ENCODE peak calls at places on chromosomes 11 and 22, in six cellular contexts. V is GM10248, Q is Panc1, Y is PC-3, X is GM23338, P is tibial nerve. B is an unnamed sample.

GRCh38 chr22:44365832-44366231 is 53.1 kb upstream of the SHISAL1 start:
- DNase-seq in V (no peak), Q (no peak), Y (no peak), X (no peak), P (no peak), B (no peak)

GRCh38 chr11:102882389-102883024 is 7.7 kb upstream of the MMP12 start:
- DNase-seq in V (peak; percentile 12), Q (no peak), Y (no peak), X (no peak), P (no peak), B (peak; percentile 8)

GRCh38 chr11:100581318-100581717 is 105.8 kb upstream of the ARHGAP42 start:
- DNase-seq in V (no peak), Q (no peak), Y (peak; percentile 51), X (no peak), P (no peak), B (no peak)

GRCh38 chr11:95968585-95968984 is 44.7 kb upstream of the MTMR2 start:
- DNase-seq in V (no peak), Q (no peak), Y (peak; percentile 56), X (no peak), P (no peak), B (no peak)

GRCh38 chr11:70942593-70942992 is 309.8 kb downstream of the SHANK2 start:
- DNase-seq in V (no peak), Q (no peak), Y (no peak), X (peak; percentile 32), P (no peak), B (no peak)

GRCh38 chr22:42856179-42856864 is 751 bp downstream of the ARFGAP3 start:
- DNase-seq in V (no peak), Q (no peak), Y (no peak), X (peak; percentile 55), P (peak; percentile 33), B (no peak)

GRCh38 chr11:121958978-121959340 is 157.1 kb downstream of the BLID start:
- DNase-seq in V (no peak), Q (no peak), Y (no peak), X (no peak), P (no peak), B (no peak)

GRCh38 chr11:47617417-47617809 is 23.2 kb upstream of the C1QTNF4 start:
- DNase-seq in V (no peak), Q (no peak), Y (peak; percentile 37), X (no peak), P (no peak), B (no peak)

GRCh38 chr11:45655831-45656230 is 9.6 kb downstream of the CHST1 start:
- DNase-seq in V (no peak), Q (no peak), Y (no peak), X (no peak), P (no peak), B (no peak)

GRCh38 chr22:50621948-50622722 is 5.8 kb downstream of the ARSA start:
- DNase-seq in V (peak; percentile 29), Q (no peak), Y (peak; percentile 11), X (no peak), P (no peak), B (peak; percentile 37)

GRCh38 chr11:2800655-2801531 is 84.7 kb downstream of the CDKN1C start:
- DNase-seq in V (no peak), Q (no peak), Y (no peak), X (no peak), P (no peak), B (no peak)

GRCh38 chr22:30432096-30432495 is 6.5 kb downstream of the MTFP1 start:
- DNase-seq in V (no peak), Q (no peak), Y (no peak), X (no peak), P (no peak), B (no peak)

GRCh38 chr11:32586576-32587190 is 3.1 kb downstream of the EIF3M start:
- DNase-seq in V (no peak), Q (no peak), Y (peak; percentile 55), X (peak; percentile 27), P (no peak), B (no peak)

GRCh38 chr11:119293461-119293860 is 23.5 kb downstream of the MCAM start:
- DNase-seq in V (no peak), Q (no peak), Y (no peak), X (no peak), P (no peak), B (no peak)

GRCh38 chr11:7548659-7549283 is 35.0 kb downstream of the PPFIBP2 start:
- DNase-seq in V (peak; percentile 58), Q (no peak), Y (peak; percentile 52), X (peak; percentile 87), P (no peak), B (peak; percentile 52)

GRCh38 chr22:19121631-19122142 is 525 bp downstream of the DGCR2 start:
- DNase-seq in V (peak; percentile 52), Q (no peak), Y (peak; percentile 22), X (peak; percentile 70), P (peak; percentile 21), B (peak; percentile 63)

DNA sequence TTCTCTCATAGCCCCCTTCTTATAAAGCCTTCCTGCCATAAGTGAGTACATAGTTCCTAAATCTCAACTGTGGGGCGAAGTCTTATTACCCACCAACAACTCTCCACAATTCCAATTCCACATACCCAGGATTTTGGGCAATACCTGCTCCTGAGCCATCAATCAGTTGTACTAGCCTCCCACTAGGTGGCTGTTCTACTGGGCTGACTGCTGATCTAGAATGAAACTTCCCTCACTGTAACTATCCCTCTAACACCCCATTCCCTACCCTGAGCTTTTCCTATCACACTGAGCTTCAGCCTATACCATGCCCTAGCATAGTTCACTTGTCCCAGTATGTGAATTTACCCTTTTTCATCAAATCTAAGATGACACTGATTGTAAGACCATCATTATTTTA is 52.5 kb downstream of the RRAS2 start:
- DNase-seq in V (no peak), Q (no peak), Y (peak; percentile 30), X (peak; percentile 72), P (no peak), B (no peak)
- TF ChIP-seq CTCF in V (no peak), Q (peak; percentile 36), Y (peak; percentile 41), X (peak; percentile 54), P (no peak), B (no peak)

DNA sequence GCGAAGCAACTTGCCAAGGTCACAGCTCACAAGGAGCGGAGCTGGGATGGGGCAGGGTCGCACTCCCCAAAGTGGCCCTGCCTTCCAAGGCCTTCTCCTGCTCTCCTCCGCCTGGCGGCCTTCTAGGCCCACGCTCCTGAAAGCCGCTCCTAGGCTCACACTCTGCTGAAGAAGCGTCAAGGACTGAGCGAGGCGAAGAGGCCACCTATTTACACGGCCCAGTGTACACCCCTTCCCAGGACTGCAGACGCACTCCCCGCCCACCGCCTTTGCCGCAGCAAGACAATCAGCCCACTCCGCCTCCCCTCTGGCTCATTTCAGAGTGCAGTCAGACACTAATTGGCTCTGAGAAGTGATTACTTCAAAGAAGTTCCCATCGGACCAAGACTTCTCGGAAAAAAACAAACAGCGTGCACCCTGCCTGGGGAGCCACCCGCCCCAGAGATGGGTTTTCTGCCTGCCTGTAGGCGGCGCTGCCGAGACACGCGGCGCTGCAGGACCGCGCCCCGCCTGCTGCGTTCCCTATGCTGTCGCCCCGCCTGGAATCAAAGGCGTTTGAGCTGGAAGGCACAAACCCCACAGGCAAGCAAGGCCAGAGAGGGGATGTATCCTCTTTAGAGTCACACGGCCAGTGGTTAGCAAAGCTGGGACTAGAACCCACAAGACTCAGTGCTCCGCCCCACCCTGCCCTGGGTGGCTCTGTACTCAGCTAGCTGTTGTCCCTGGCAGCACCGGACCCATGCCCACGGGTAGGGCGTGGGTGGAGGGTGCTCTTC is 414.8 kb downstream of the BUD13 start:
- DNase-seq in V (peak; percentile 37), Q (no peak), Y (no peak), X (peak; percentile 93), P (no peak), B (no peak)
- TF ChIP-seq CTCF in V (peak; percentile 26), Q (peak; percentile 60), Y (peak; percentile 32), X (peak; percentile 98), P (peak; percentile 24), B (peak; percentile 65)

GRCh38 chr11:124867700-124868099 is 2.5 kb downstream of the ROBO3 start:
- DNase-seq in V (peak; percentile 59), Q (no peak), Y (peak; percentile 64), X (peak; percentile 74), P (no peak), B (peak; percentile 81)

GRCh38 chr11:124864176-124864891 is 898 bp upstream of the ROBO3 start:
- DNase-seq in V (no peak), Q (no peak), Y (no peak), X (no peak), P (no peak), B (no peak)

GRCh38 chr11:124865181-124865901 is at the start of gene ROBO3:
- DNase-seq in V (no peak), Q (no peak), Y (no peak), X (peak; percentile 50), P (no peak), B (no peak)

GRCh38 chr11:124864892-124865180 is 396 bp upstream of the ROBO3 start:
- DNase-seq in V (no peak), Q (no peak), Y (no peak), X (no peak), P (no peak), B (no peak)

GRCh38 chr11:124865902-124866851 is 945 bp downstream of the ROBO3 start:
- DNase-seq in V (peak; percentile 78), Q (no peak), Y (peak; percentile 30), X (peak; percentile 69), P (no peak), B (peak; percentile 84)
- TF ChIP-seq CTCF in V (peak; percentile 50), Q (peak; percentile 95), Y (peak; percentile 74), X (peak; percentile 75), P (peak; percentile 88), B (peak; percentile 50)

GRCh38 chr11:125892071-125892470 is 4.6 kb downstream of the HYLS1 start:
- DNase-seq in V (no peak), Q (peak; percentile 67), Y (peak; percentile 97), X (no peak), P (no peak), B (no peak)

GRCh38 chr11:125886997-125887372 is 483 bp upstream of the HYLS1 start:
- DNase-seq in V (peak; percentile 27), Q (no peak), Y (peak; percentile 63), X (peak; percentile 70), P (peak; percentile 11), B (peak; percentile 38)

GRCh38 chr11:125890447-125891100 is 3.1 kb downstream of the HYLS1 start:
- DNase-seq in V (no peak), Q (no peak), Y (peak; percentile 45), X (no peak), P (no peak), B (no peak)

GRCh38 chr11:125883375-125883774 is 4.1 kb upstream of the HYLS1 start:
- DNase-seq in V (no peak), Q (no peak), Y (peak; percentile 69), X (no peak), P (no peak), B (no peak)

DNA sequence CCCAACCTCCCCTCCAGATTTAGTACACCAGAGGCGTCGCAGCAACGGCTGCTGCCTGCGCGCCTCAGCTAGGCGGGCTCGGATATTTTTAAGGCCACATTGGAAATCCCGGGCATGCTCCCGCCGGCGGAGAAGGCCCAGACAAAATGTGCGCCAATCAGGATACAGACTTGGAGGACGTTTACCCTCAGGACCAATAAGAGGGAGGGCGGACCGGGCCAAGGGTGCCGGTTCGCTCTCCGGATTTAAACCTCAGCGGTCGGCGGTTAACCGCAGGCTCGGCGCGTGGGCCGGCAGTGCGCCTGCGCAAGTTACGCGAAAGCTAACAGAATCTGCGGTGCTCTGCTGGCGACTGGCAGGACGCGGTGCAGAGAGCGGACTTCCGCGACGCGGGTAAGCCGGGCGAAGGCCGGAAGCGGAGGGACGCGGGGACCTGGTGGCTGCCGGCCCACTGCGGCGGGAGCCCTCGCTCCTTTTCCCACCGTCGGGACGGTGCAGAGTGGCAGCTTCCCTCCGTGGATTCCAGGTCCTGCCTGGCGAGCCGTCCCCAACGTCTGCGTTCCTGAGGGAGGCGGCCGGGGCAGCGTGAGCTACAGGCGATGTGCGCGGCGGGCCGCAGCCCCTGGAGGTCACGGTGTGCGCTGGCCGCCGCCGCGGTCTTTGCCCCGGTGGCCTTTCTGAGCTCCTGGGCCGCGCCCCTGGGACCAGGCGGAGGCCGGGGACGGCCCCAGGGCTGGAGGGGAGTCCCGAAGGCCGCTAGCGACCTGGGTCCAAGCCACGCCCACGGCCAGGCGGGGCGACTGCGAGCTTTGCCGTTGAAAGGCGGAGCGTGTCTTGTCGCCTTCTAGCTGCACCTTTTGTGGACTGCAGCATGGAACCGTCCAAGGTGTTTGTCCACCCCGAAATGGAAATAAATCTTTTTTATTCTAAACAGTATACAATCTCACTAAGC is at the start of gene HYLS1:
- DNase-seq in V (peak; percentile 93), Q (peak; percentile 89), Y (peak; percentile 99), X (peak; percentile 97), P (peak; percentile 87), B (peak; percentile 93)
- TF ChIP-seq CTCF in V (peak; percentile 40), Q (peak; percentile 59), Y (peak; percentile 39), X (peak; percentile 33), P (peak; percentile 12), B (no peak)